ENCODE peak calls at places on chromosomes 1 and 21, in ten cellular contexts. R, V, X, J, G, Z, P, I, S and H are unnamed samples.

GRCh38 chr1:1315435-1315901 is 7.1 kb downstream of the PUSL1 start:
- DNase-seq in R (no peak), V (no peak), X (no peak), J (no peak), G (no peak), Z (no peak), P (no peak), I (no peak), S (no peak), H (no peak)

GRCh38 chr21:37656899-37657298 is 259.4 kb downstream of the KCNJ6 start:
- DNase-seq in R (no peak), V (no peak), X (no peak), J (no peak), G (no peak), Z (no peak), P (no peak), I (no peak), S (no peak), H (no peak)

GRCh38 chr1:31587720-31588423 is 11.6 kb downstream of the TINAGL1 start:
- DNase-seq in R (peak; percentile 82), V (peak; percentile 58), X (no peak), J (peak; percentile 41), G (no peak), Z (peak; percentile 72), P (peak; percentile 76), I (peak; percentile 60), S (peak; percentile 74), H (peak; percentile 86)

GRCh38 chr1:225602590-225603206 is 50.2 kb downstream of the ENAH start:
- DNase-seq in R (no peak), V (no peak), X (no peak), J (no peak), G (no peak), Z (no peak), P (no peak), I (no peak), S (no peak), H (no peak)

GRCh38 chr21:36691539-36692124 is 7.3 kb upstream of the SIM2 start:
- DNase-seq in R (no peak), V (no peak), X (no peak), J (no peak), G (no peak), Z (no peak), P (no peak), I (no peak), S (peak; percentile 9), H (no peak)

GRCh38 chr1:66000033-66000637 is 207.4 kb downstream of the PDE4B start:
- DNase-seq in R (no peak), V (no peak), X (no peak), J (no peak), G (no peak), Z (no peak), P (no peak), I (no peak), S (no peak), H (no peak)

GRCh38 chr1:117928881-117929339 is 511 bp downstream of the GDAP2 start:
- DNase-seq in R (peak; percentile 32), V (peak; percentile 57), X (peak; percentile 35), J (peak; percentile 62), G (peak; percentile 12), Z (peak; percentile 73), P (peak; percentile 79), I (peak; percentile 82), S (peak; percentile 58), H (peak; percentile 41)

GRCh38 chr1:1826356-1827088 is 48.3 kb upstream of the NADK start:
- DNase-seq in R (no peak), V (no peak), X (no peak), J (no peak), G (no peak), Z (no peak), P (no peak), I (no peak), S (no peak), H (no peak)

GRCh38 chr1:15172405-15173259 is 19.1 kb downstream of the TMEM51 start:
- DNase-seq in R (no peak), V (no peak), X (no peak), J (no peak), G (no peak), Z (no peak), P (no peak), I (no peak), S (no peak), H (no peak)

GRCh38 chr1:170986901-170987300 is 51.6 kb downstream of the MROH9 start:
- DNase-seq in R (no peak), V (no peak), X (no peak), J (no peak), G (no peak), Z (no peak), P (no peak), I (no peak), S (no peak), H (no peak)

GRCh38 chr1:31663622-31664452 is 19.2 kb upstream of the PEF1 start:
- DNase-seq in R (peak; percentile 86), V (peak; percentile 60), X (no peak), J (peak; percentile 55), G (no peak), Z (peak; percentile 64), P (peak; percentile 70), I (peak; percentile 68), S (peak; percentile 85), H (peak; percentile 88)

GRCh38 chr1:51990478-51990965 is at the start of gene RAB3B:
- DNase-seq in R (peak; percentile 81), V (peak; percentile 11), X (no peak), J (peak; percentile 72), G (no peak), Z (peak; percentile 88), P (peak; percentile 92), I (peak; percentile 90), S (peak; percentile 83), H (peak; percentile 86)

GRCh38 chr21:28256420-28256831 is 736.3 kb downstream of the LTN1 start:
- DNase-seq in R (no peak), V (no peak), X (no peak), J (peak; percentile 30), G (no peak), Z (no peak), P (peak; percentile 80), I (peak; percentile 64), S (no peak), H (no peak)

GRCh38 chr1:50109647-50110075 is 941 bp downstream of the ELAVL4 start:
- DNase-seq in R (no peak), V (no peak), X (no peak), J (peak; percentile 20), G (no peak), Z (peak; percentile 4), P (no peak), I (no peak), S (no peak), H (no peak)

GRCh38 chr1:114043046-114043445 is 63.8 kb downstream of the OLFML3 start:
- DNase-seq in R (no peak), V (no peak), X (no peak), J (no peak), G (no peak), Z (no peak), P (no peak), I (no peak), S (no peak), H (no peak)

GRCh38 chr21:36297938-36298572 is 21.9 kb upstream of the MORC3 start:
- DNase-seq in R (peak; percentile 84), V (peak; percentile 92), X (peak; percentile 7), J (no peak), G (no peak), Z (peak; percentile 78), P (peak; percentile 67), I (peak; percentile 58), S (no peak), H (peak; percentile 86)

GRCh38 chr21:38668501-38668900 is 137.2 kb upstream of the ETS2 start:
- DNase-seq in R (no peak), V (no peak), X (no peak), J (no peak), G (no peak), Z (no peak), P (no peak), I (no peak), S (no peak), H (no peak)

GRCh38 chr1:212858055-212858460 is at the start of gene FLVCR1:
- DNase-seq in R (peak; percentile 99), V (peak; percentile 97), X (peak; percentile 73), J (peak; percentile 99), G (peak; percentile 73), Z (peak; percentile 98), P (peak; percentile 98), I (peak; percentile 98), S (peak; percentile 97), H (peak; percentile 98)

GRCh38 chr1:66095190-66095589 is 302.5 kb downstream of the PDE4B start:
- DNase-seq in R (no peak), V (no peak), X (no peak), J (no peak), G (no peak), Z (no peak), P (no peak), I (no peak), S (no peak), H (no peak)

GRCh38 chr1:150696590-150696989 is 364 bp downstream of the GOLPH3L start:
- DNase-seq in R (no peak), V (no peak), X (no peak), J (no peak), G (no peak), Z (no peak), P (peak; percentile 4), I (no peak), S (no peak), H (no peak)

GRCh38 chr1:231431665-231432415 is 9.8 kb upstream of the EGLN1 start:
- DNase-seq in R (no peak), V (no peak), X (no peak), J (no peak), G (no peak), Z (no peak), P (no peak), I (no peak), S (no peak), H (no peak)

GRCh38 chr1:233448290-233448689 is 120.8 kb downstream of the MAP3K21 start:
- DNase-seq in R (no peak), V (no peak), X (no peak), J (peak; percentile 82), G (no peak), Z (no peak), P (no peak), I (no peak), S (no peak), H (no peak)
- TF ChIP-seq CTCF in R (no peak), V (no peak), X (no peak), J (no peak), G (no peak), Z (no peak), P (no peak), I (no peak), S (no peak), H (no peak)

GRCh38 chr1:10692401-10693021 is 103.9 kb downstream of the CASZ1 start:
- DNase-seq in R (peak; percentile 81), V (peak; percentile 82), X (no peak), J (peak; percentile 44), G (no peak), Z (peak; percentile 87), P (peak; percentile 71), I (no peak), S (peak; percentile 58), H (peak; percentile 82)
- TF ChIP-seq CTCF in R (peak; percentile 38), V (peak; percentile 79), X (peak; percentile 43), J (peak; percentile 35), G (no peak), Z (peak; percentile 68), P (peak; percentile 35), I (no peak), S (peak; percentile 35), H (peak; percentile 68)

GRCh38 chr1:73674945-73675561 is 522.9 kb downstream of the LRRIQ3 start:
- DNase-seq in R (peak; percentile 6), V (peak; percentile 7), X (no peak), J (no peak), G (no peak), Z (no peak), P (peak; percentile 25), I (peak; percentile 1), S (no peak), H (peak; percentile 5)
- TF ChIP-seq CTCF in R (peak; percentile 48), V (peak; percentile 76), X (peak; percentile 9), J (peak; percentile 40), G (peak; percentile 23), Z (peak; percentile 48), P (peak; percentile 69), I (peak; percentile 36), S (peak; percentile 63), H (peak; percentile 45)

GRCh38 chr21:34924767-34925425 is 124.2 kb downstream of the RUNX1 start:
- DNase-seq in R (no peak), V (peak; percentile 29), X (no peak), J (no peak), G (no peak), Z (no peak), P (no peak), I (no peak), S (no peak), H (no peak)
- TF ChIP-seq CTCF in R (no peak), V (no peak), X (no peak), J (no peak), G (no peak), Z (no peak), P (no peak), I (no peak), S (no peak), H (no peak)